ENCODE peak calls at places on chromosomes 1 and 21, in nine cellular contexts. C, J, R, K, B, M, V, S and U are unnamed samples.

GRCh38 chr1:224182057-224182865 is 779 bp upstream of the DEGS1 start:
- DNase-seq in V (no peak), J (no peak), S (no peak), R (no peak), B (no peak), C (no peak), M (peak; percentile 43), K (peak; percentile 79), U (no peak)

GRCh38 chr1:24714859-24715520 is 30.3 kb upstream of the CLIC4 start:
- DNase-seq in V (no peak), R (no peak), C (no peak), S (no peak), M (no peak), J (no peak), B (peak; percentile 87), K (no peak), U (no peak)

GRCh38 chr21:43603641-43604504 is 55.4 kb downstream of the HSF2BP start:
- DNase-seq in B (peak; percentile 66), J (no peak), S (no peak), K (no peak), M (no peak), C (peak; percentile 25), V (no peak), R (no peak), U (no peak)

GRCh38 chr1:31221072-31221471 is 18.6 kb downstream of the NKAIN1 start:
- DNase-seq in B (no peak), C (no peak), J (no peak), V (no peak), K (no peak), S (no peak), R (no peak), M (no peak), U (no peak)

GRCh38 chr1:205986291-205986690 is 16.9 kb downstream of the RAB7B start:
- DNase-seq in C (no peak), V (no peak), K (no peak), S (no peak), M (no peak), R (no peak), J (no peak), B (no peak), U (no peak)

GRCh38 chr1:227793948-227794812 is 21.3 kb upstream of the PRSS38 start:
- DNase-seq in C (peak; percentile 89), J (peak; percentile 71), R (peak; percentile 67), M (no peak), B (peak; percentile 91), V (no peak), K (no peak), S (no peak), U (no peak)

GRCh38 chr1:182446033-182446669 is 3.8 kb upstream of the RGSL1 start:
- DNase-seq in V (no peak), R (no peak), B (peak; percentile 8), K (peak; percentile 15), J (no peak), C (peak; percentile 56), S (no peak), M (no peak), U (peak; percentile 47)

GRCh38 chr21:42545745-42546144 is 32.1 kb downstream of the SLC37A1 start:
- DNase-seq in C (no peak), R (peak; percentile 29), V (no peak), K (no peak), J (no peak), M (no peak), B (no peak), S (no peak), U (no peak)

GRCh38 chr1:9700340-9700739 is 48.8 kb downstream of the PIK3CD start:
- DNase-seq in B (peak; percentile 90), S (no peak), R (no peak), C (no peak), V (no peak), J (no peak), M (no peak), K (no peak), U (no peak)

GRCh38 chr1:86054396-86054795 is 102.2 kb downstream of the COL24A1 start:
- DNase-seq in K (no peak), M (no peak), C (no peak), B (no peak), R (no peak), S (no peak), J (no peak), V (no peak), U (no peak)

GRCh38 chr1:26094677-26095383 is 16.8 kb upstream of the PDIK1L start:
- DNase-seq in K (no peak), V (no peak), M (no peak), B (no peak), S (no peak), J (peak; percentile 56), R (peak; percentile 81), C (peak; percentile 65), U (no peak)

GRCh38 chr1:163928080-163928479 is 606.3 kb downstream of the NUF2 start:
- DNase-seq in S (no peak), J (no peak), C (no peak), M (no peak), V (no peak), K (no peak), R (no peak), B (no peak), U (no peak)

DNA sequence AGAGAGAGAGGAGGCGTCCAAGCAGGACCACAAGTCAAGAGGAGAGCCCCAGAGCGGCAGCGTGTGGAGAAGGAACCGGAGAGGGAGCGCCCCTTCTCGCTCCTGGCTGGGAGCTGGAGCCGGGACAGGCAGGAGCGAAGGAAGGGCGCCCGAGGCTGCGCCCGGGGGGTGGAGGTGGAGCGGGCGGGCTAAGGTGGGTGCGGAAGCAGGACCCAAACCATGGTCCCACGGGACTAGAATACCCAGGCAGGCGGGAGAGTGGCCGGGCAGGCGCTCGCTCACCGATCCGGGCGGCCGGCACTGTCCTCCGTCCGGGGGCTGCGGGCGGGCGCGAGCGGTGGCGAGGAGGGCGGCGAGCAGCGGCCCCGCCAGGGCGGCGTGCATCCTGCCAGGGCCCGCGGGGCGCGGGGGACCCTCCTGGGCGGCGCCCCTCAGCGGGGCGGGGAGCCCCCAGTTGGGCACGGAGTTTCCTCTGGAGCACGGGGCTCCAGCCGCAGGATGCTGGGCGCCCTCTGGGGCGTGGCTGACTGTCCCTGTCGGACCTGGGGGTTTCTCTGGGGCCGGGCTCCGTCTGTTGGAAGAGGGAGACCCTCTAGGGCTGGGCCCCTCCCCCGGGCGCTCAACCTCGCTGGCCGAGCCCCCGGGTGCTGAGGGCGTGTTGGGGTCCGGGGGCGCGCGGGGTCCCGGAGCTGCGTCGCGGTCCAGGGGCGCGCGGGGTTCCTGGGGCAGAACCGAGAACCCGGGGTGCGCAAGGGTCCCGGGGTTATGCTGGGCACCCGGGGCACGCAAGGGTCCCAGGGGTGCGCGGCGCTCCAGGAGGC is 569 bp downstream of the TRABD2B start:
- DNase-seq in M (no peak), V (peak; percentile 75), J (peak; percentile 77), K (no peak), B (no peak), R (peak; percentile 55), C (peak; percentile 58), S (peak; percentile 67), U (no peak)
- H3K4me3 ChIP-seq in M (no peak overlapping the region), V (peak overlapping the region; percentile 100), J (peak overlapping the region; percentile 51), K (no peak overlapping the region), B (peak overlapping the region; percentile 23), R (peak overlapping the region; percentile 66), C (peak overlapping the region; percentile 94), S (peak overlapping the region; percentile 78), U (peak overlapping the region; percentile 43)

DNA sequence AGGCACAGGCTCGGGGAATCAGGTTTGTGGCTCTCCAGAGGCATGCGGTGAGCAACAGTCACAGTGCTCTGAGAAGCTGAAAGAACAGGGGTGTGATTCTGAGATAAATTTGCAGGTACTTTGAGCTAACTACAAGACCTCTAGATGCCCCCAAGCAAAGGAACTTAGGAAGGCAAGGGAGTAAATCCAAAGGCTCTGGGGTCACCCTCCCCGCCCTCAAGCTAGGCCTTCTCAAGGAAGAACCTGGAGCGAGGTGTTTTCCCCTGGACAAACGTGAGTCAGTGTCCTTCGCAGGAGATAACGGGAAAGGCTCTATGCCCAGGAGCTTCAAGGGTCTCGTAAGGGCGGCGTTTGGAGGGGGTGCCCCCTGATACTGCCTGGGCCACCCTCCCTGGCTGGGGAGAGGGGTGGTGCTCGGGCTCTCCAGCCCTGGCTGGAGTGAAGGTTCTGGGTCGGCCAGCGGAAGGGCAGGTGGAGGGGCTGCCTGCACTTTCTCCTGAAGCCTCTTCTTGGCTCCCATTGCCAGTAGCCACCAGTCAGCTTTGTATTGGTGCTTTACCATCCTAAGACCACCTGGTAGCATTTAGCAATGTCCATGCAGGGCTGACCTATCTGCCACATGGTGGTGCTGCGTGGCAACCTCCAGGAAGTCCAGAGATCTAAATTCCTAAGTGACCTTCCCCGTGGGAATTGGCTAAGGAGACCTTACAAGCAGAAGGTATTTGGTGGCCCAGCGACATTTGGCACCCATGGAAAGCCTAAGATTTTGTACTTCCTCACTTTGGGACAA is 44.0 kb downstream of the GPR161 start:
- DNase-seq in J (no peak), C (peak; percentile 54), R (no peak), K (no peak), M (no peak), B (no peak), S (no peak), V (no peak), U (no peak)
- H3K4me1 ChIP-seq in J (no peaks in the 10 kb centered on the region), C (peaks cover 15% of the 10 kb centered on the region), R (no peaks in the 10 kb centered on the region), K (no peaks in the 10 kb centered on the region), M (no peaks in the 10 kb centered on the region), B (no peaks in the 10 kb centered on the region), S (no peaks in the 10 kb centered on the region), V (no peaks in the 10 kb centered on the region), U (no peaks in the 10 kb centered on the region)

DNA sequence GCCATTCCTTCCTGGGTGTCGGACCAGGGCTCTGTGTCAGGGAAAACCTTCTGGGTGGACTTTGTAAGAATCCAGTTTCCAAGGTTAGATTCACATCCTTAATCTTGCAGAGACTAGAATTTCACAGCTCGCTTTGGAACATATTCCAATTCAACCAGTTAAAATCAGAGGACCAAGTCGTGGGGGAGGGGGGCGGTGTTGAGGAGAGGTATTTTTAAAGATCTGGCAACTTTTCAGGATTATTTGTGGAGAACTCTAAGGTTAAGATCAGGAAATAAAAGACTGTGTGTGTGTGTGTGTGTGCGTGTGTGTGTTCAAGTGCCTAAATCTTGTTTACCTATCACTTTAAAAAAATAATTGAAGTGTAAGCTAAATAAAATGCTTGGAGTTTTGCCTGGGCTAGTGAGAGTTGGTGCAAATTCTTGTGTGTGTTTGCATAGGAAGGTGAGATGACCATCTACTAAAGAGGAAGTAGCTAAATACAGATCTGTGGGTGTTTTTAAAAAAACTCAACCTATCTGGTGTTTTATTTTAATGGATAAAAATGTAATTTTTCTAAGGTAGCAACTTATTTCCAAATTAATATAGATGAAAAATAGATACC is 21.8 kb downstream of the TENT5C start:
- DNase-seq in S (no peak), V (no peak), K (no peak), M (no peak), J (no peak), C (no peak), R (no peak), B (no peak), U (no peak)
- H3K9me3 ChIP-seq in S (no peaks in the 10 kb centered on the region), V (no peaks in the 10 kb centered on the region), K (no peaks in the 10 kb centered on the region), M (no peaks in the 10 kb centered on the region), J (no peaks in the 10 kb centered on the region), C (no peaks in the 10 kb centered on the region), R (no peaks in the 10 kb centered on the region), B (no peaks in the 10 kb centered on the region), U (no peaks in the 10 kb centered on the region)

DNA sequence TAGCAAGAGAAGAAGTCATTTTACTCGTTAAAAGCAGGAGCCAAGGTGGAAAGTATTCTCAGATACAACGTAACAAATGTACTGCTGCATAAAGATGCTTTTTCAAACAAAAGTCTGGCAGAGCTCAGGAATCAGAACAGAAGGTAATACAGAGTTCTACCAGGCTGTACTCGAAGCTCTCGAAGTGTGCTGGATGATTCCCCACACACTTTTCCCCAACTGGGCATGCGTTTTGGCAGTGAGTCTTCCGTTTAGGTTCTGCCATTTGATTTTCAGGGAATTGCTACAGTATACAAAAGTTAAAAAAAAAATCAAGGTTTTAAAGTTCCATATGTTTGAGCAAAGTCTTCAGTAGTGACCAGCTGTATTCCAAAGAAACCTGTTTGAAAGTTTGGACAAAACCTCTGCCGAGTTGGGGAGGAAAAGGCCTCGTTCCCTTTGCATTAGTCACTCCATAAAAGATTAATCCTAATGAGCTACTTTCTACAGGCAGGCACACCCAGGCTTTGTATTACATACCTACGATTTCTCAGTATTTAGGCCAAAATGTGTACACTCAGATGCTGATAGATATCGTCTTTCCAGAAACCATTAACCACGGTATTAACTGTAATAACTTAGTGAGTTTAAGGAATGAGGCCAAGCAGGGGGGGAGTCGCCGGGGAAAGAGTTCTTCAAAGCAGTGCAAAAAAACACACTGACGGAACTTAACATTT is 477.1 kb downstream of the LMO4 start:
- DNase-seq in S (no peak), C (no peak), M (no peak), K (no peak), R (no peak), B (peak; percentile 95), J (no peak), V (no peak), U (peak; percentile 65)
- H3K4me3 ChIP-seq in S (no peak overlapping the region), C (no peak overlapping the region), M (no peak overlapping the region), K (no peak overlapping the region), R (no peak overlapping the region), B (no peak overlapping the region), J (no peak overlapping the region), V (peak overlapping the region; percentile 21), U (no peak overlapping the region)